ENCODE peak calls at places on chromosome 17, in nine cellular contexts. V is GM06990; S is mammary epithelial cell; G is effector memory CD4-positive, alpha-beta T cell; M is left ventricle myocardium inferior; R is CD4-positive, CD25-positive, alpha-beta regulatory T cell; F is SJSA1; X is foreskin fibroblast; Y is AG10803. B is an unnamed sample.

GRCh38 chr17:19703106-19703775 is 13.1 kb downstream of the SLC47A2 start:
- DNase-seq in V (no peak), S (no peak), M (no peak), Y (no peak), G (no peak), F (no peak), X (no peak), R (no peak), B (no peak)

GRCh38 chr17:34206569-34206968 is 48.5 kb upstream of the CCL2 start:
- DNase-seq in M (no peak), Y (no peak), V (no peak), S (no peak), R (no peak), G (no peak), F (no peak), X (no peak), B (no peak)

GRCh38 chr17:7367083-7367482 is 12.1 kb downstream of the TMEM95 start:
- DNase-seq in Y (no peak), F (no peak), R (no peak), X (no peak), G (no peak), M (no peak), S (no peak), V (no peak), B (no peak)

GRCh38 chr17:79024901-79025737 is 1.1 kb downstream of the C1QTNF1 start:
- DNase-seq in M (peak), G (no peak), F (no peak), X (peak), S (no peak), V (no peak), Y (no peak), R (no peak), B (no peak)

GRCh38 chr17:64787255-64787920 is 125.3 kb upstream of the SMURF2 start:
- DNase-seq in F (no peak), M (no peak), Y (no peak), G (no peak), R (no peak), V (no peak), X (no peak), S (no peak), B (no peak)

GRCh38 chr17:36459045-36459444 is 27.4 kb upstream of the ZNHIT3 start:
- DNase-seq in F (no peak), G (no peak), S (no peak), V (no peak), X (no peak), R (no peak), M (no peak), Y (no peak), B (no peak)

GRCh38 chr17:17900615-17901520 is 64.1 kb upstream of the SREBF1 start:
- DNase-seq in Y (peak), G (no peak), V (no peak), X (peak), S (peak), R (no peak), M (peak), F (peak), B (peak)

GRCh38 chr17:82231562-82232321 is 2.9 kb downstream of the SLC16A3 start:
- DNase-seq in Y (peak), M (peak), F (peak), V (peak), X (peak), R (no peak), S (no peak), G (no peak), B (no peak)

GRCh38 chr17:57357392-57357784 is 101.1 kb downstream of the MSI2 start:
- DNase-seq in M (peak), Y (no peak), X (no peak), F (no peak), R (no peak), V (peak), G (no peak), S (peak), B (peak)

GRCh38 chr17:50660042-50660886 is 25.6 kb downstream of the ABCC3 start:
- DNase-seq in R (no peak), S (no peak), G (no peak), Y (peak), F (no peak), X (peak), M (peak), V (no peak), B (no peak)

GRCh38 chr17:60720763-60721531 is 43.3 kb downstream of the BCAS3 start:
- DNase-seq in S (peak), V (peak), M (no peak), F (peak), X (peak), Y (peak), G (peak), R (peak), B (peak)

GRCh38 chr17:69919789-69920188 is 155.2 kb upstream of the KCNJ16 start:
- DNase-seq in M (no peak), X (no peak), R (no peak), V (no peak), Y (no peak), S (no peak), F (no peak), G (no peak), B (no peak)

GRCh38 chr17:50575581-50576210 is 15.2 kb downstream of the CACNA1G start:
- DNase-seq in G (no peak), S (no peak), Y (no peak), V (no peak), M (no peak), R (no peak), X (no peak), F (no peak), B (no peak)

GRCh38 chr17:74833501-74834361 is 26.0 kb downstream of the GRIN2C start:
- DNase-seq in F (no peak), M (no peak), V (no peak), Y (peak), X (peak), R (no peak), G (no peak), S (peak), B (peak)

GRCh38 chr17:73652886-73653480 is 8.7 kb upstream of the SDK2 start:
- DNase-seq in Y (no peak), V (no peak), M (no peak), F (no peak), R (no peak), G (no peak), S (no peak), X (no peak), B (no peak)

GRCh38 chr17:3512512-3513171 is 36.8 kb downstream of the ASPA start:
- DNase-seq in S (no peak), V (no peak), G (no peak), F (no peak), X (peak), R (no peak), Y (peak), M (peak), B (no peak)

GRCh38 chr17:896439-896838 is 83.1 kb downstream of the NXN start:
- DNase-seq in S (no peak), G (no peak), R (no peak), X (no peak), Y (no peak), V (no peak), M (no peak), F (no peak), B (no peak)

GRCh38 chr17:31115168-31115567 is 20.4 kb downstream of the NF1 start:
- DNase-seq in M (no peak), S (no peak), F (no peak), V (no peak), X (no peak), Y (peak), R (no peak), G (no peak), B (no peak)

GRCh38 chr17:71071837-71072236 is 902.5 kb downstream of the KCNJ2 start:
- DNase-seq in R (no peak), M (no peak), V (no peak), S (peak), F (peak), G (no peak), X (peak), Y (peak), B (peak)

GRCh38 chr17:78597923-78598545 is 20.8 kb upstream of the DNAH17 start:
- DNase-seq in M (no peak), S (peak), X (peak), F (no peak), V (no peak), G (no peak), R (no peak), Y (peak), B (no peak)

GRCh38 chr17:64123114-64123513 is 6.8 kb downstream of the ERN1 start:
- DNase-seq in S (no peak), G (no peak), M (no peak), V (no peak), Y (no peak), R (no peak), X (no peak), F (peak), B (no peak)

GRCh38 chr17:27475981-27476895 is 20.0 kb downstream of the KSR1 start:
- DNase-seq in X (no peak), S (no peak), Y (no peak), V (no peak), M (no peak), G (no peak), R (no peak), F (no peak), B (no peak)

GRCh38 chr17:29140631-29141483 is 39.3 kb downstream of the MYO18A start:
- DNase-seq in F (no peak), V (peak), X (no peak), R (peak), Y (no peak), M (no peak), S (no peak), G (peak), B (no peak)

GRCh38 chr17:73541111-73541510 is 103.1 kb downstream of the SDK2 start:
- DNase-seq in V (no peak), M (no peak), X (no peak), F (no peak), S (no peak), G (no peak), R (no peak), Y (peak), B (peak)

GRCh38 chr17:21463779-21464407 is 87.7 kb downstream of the KCNJ12 start:
- DNase-seq in Y (no peak), R (no peak), S (no peak), G (no peak), X (peak), V (no peak), M (no peak), F (no peak), B (no peak)

GRCh38 chr17:34601431-34601830 is 22.0 kb downstream of the TMEM132E start:
- DNase-seq in Y (no peak), G (no peak), F (no peak), M (no peak), R (no peak), S (no peak), V (no peak), X (no peak), B (no peak)

GRCh38 chr17:4514206-4514605 is 15.5 kb downstream of the SPNS2 start:
- DNase-seq in M (no peak), G (no peak), V (no peak), F (no peak), X (no peak), Y (no peak), R (no peak), S (no peak), B (no peak)

GRCh38 chr17:68748381-68748780 is 147.2 kb upstream of the FAM20A start:
- DNase-seq in G (no peak), S (no peak), V (no peak), M (no peak), X (no peak), Y (no peak), F (no peak), R (no peak), B (no peak)

GRCh38 chr17:3980381-3980975 is 16.2 kb upstream of the ATP2A3 start:
- DNase-seq in R (no peak), F (no peak), V (no peak), X (no peak), S (no peak), G (no peak), Y (no peak), M (no peak), B (no peak)

GRCh38 chr17:79813826-79814623 is 17.1 kb upstream of the CBX8 start:
- DNase-seq in S (no peak), Y (no peak), F (no peak), M (no peak), X (no peak), V (no peak), R (no peak), G (no peak), B (no peak)

GRCh38 chr17:39979021-39979660 is 1.5 kb upstream of the PSMD3 start:
- DNase-seq in V (no peak), X (peak), S (peak), Y (peak), F (peak), R (no peak), G (no peak), M (no peak), B (peak)

DNA sequence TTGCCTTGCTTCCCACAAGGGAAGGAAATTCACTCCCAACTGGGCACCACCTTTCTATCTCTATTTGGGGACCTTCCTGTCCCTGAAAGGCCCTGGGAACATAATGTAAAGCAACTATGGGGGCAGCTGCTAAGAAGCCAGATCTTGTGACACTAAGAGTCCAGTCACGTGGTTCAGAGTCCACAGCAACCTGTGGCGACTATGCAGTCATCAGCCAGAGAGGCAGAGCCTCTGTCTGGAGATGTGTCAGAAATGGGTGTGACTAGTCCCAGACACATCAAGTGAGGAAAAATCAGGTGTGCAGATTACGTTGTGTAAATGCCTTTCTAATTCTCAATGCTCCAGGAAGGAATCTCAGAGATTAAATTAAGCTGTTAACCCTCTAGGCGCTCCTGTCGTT is 26.6 kb upstream of the SKAP1 start:
- DNase-seq in V (no peak), X (no peak), R (no peak), Y (no peak), G (no peak), M (no peak), S (peak), F (no peak), B (peak)
- H3K4me3 ChIP-seq in V (no peak), X (no peak), R (peak), Y (no peak), G (peak), M (no peak), S (no peak), F (no peak), B (no peak)

DNA sequence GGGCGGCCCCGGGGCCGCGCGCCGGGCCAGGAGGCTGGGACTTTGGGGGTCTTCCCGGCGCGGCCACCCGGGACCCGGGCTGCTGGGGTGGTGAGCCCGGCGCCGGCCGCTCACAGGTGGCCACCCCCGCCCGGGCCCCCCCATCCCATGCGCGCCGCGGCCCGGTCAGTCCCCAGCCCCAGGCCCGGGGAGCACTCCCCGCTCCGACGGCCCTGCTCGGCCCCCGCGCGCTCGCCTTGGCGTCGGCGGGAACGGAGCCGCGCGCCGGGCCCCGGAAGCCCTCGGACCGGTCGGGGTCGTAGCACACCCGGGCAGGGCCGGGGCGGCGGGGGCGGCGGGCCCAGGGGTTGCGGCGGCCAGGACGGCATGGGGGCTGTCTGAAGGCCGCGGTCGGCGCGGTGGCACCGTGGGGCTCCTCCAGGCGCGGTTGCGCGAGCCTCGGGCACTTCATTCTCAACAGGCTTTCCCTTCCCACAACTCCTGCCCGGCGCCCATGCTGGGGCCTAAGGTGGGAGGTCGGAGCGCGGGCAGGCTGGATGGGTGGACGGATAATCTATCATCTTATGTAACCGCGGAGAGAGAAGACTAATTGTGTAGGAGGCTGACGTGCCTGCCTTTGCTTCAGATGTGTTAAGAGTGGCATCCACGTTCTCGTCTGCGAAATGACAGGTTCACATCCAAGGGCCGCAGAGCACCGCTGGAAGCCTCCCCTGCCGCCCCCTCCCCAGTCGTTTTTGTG is 607 bp downstream of the BAIAP2 start:
- DNase-seq in G (no peak), M (no peak), S (no peak), Y (no peak), F (no peak), X (peak), V (no peak), R (no peak), B (no peak)
- H3K4me3 ChIP-seq in G (peak), M (peak), S (peak), Y (peak), F (peak), X (peak), V (no peak), R (no peak), B (peak)

GRCh38 chr17:76078859-76079576 is at the start of gene ZACN:
- DNase-seq in S (no peak), R (no peak), G (no peak), F (no peak), V (no peak), Y (no peak), M (no peak), X (no peak), B (no peak)
- H3K4me3 ChIP-seq in S (no peak), R (no peak), G (no peak), F (no peak), V (no peak), Y (no peak), M (no peak), X (no peak), B (no peak)

GRCh38 chr17:41734949-41735313 is 488 bp upstream of the HAP1 start:
- DNase-seq in R (no peak), G (no peak), X (no peak), S (no peak), V (no peak), Y (no peak), F (no peak), M (no peak), B (no peak)
- H3K4me3 ChIP-seq in R (peak), G (peak), X (peak), S (peak), V (no peak), Y (peak), F (no peak), M (peak), B (peak)